ENCODE peak calls at places on chromosomes 3 and 15, in five cellular contexts. One of them, this sample, is unnamed.

GRCh38 chr15:78007211-78007956 is 70.1 kb downstream of the TBC1D2B start:
- DNase-seq in fibroblast of lung: no peak
- DNase-seq in neuronal stem cell: no peak
- DNase-seq in PC-9: no peak
- DNase-seq in DND-41: no peak
- DNase-seq in this sample: no peak

GRCh38 chr3:126439346-126439967 is 36.2 kb downstream of the ZXDC start:
- DNase-seq in PC-9: no peak
- DNase-seq in fibroblast of lung: no peak
- DNase-seq in neuronal stem cell: no peak
- DNase-seq in DND-41: no peak
- DNase-seq in this sample: no peak

GRCh38 chr3:13559751-13560540 is 11.0 kb downstream of the FBLN2 start:
- DNase-seq in neuronal stem cell: no peak
- DNase-seq in PC-9: no peak
- DNase-seq in DND-41: no peak
- DNase-seq in fibroblast of lung: peak; percentile 51
- DNase-seq in this sample: no peak

GRCh38 chr15:92383528-92384326 is 10.0 kb upstream of the ST8SIA2 start:
- DNase-seq in DND-41: peak; percentile 10
- DNase-seq in fibroblast of lung: no peak
- DNase-seq in neuronal stem cell: peak; percentile 27
- DNase-seq in PC-9: no peak
- DNase-seq in this sample: no peak

GRCh38 chr3:187747506-187747905 is 2.2 kb upstream of the BCL6 start:
- DNase-seq in neuronal stem cell: no peak
- DNase-seq in PC-9: no peak
- DNase-seq in fibroblast of lung: no peak
- DNase-seq in DND-41: no peak
- DNase-seq in this sample: no peak

GRCh38 chr15:78714890-78715289 is 73.9 kb upstream of the CHRNB4 start:
- DNase-seq in DND-41: no peak
- DNase-seq in PC-9: peak; percentile 40
- DNase-seq in neuronal stem cell: no peak
- DNase-seq in fibroblast of lung: peak; percentile 13
- DNase-seq in this sample: no peak

GRCh38 chr15:74863239-74864056 is 9.7 kb downstream of the SCAMP2 start:
- DNase-seq in DND-41: no peak
- DNase-seq in neuronal stem cell: no peak
- DNase-seq in PC-9: no peak
- DNase-seq in fibroblast of lung: peak; percentile 68
- DNase-seq in this sample: peak; percentile 31

GRCh38 chr15:81284256-81285031 is 39.5 kb downstream of the STARD5 start:
- DNase-seq in fibroblast of lung: no peak
- DNase-seq in PC-9: no peak
- DNase-seq in DND-41: no peak
- DNase-seq in neuronal stem cell: no peak
- DNase-seq in this sample: no peak

GRCh38 chr3:160400631-160401150 is 1.2 kb downstream of the SMC4 start:
- DNase-seq in fibroblast of lung: no peak
- DNase-seq in neuronal stem cell: no peak
- DNase-seq in DND-41: peak; percentile 23
- DNase-seq in PC-9: no peak
- DNase-seq in this sample: no peak

GRCh38 chr15:36428102-36428845 is 151.2 kb upstream of the CDIN1 start:
- DNase-seq in neuronal stem cell: no peak
- DNase-seq in DND-41: no peak
- DNase-seq in PC-9: peak; percentile 90
- DNase-seq in fibroblast of lung: peak; percentile 100
- DNase-seq in this sample: peak; percentile 99

GRCh38 chr3:4139462-4140140 is 163.6 kb upstream of the SETMAR start:
- DNase-seq in DND-41: no peak
- DNase-seq in neuronal stem cell: no peak
- DNase-seq in fibroblast of lung: no peak
- DNase-seq in PC-9: no peak
- DNase-seq in this sample: no peak

GRCh38 chr15:85800460-85801123 is 5.9 kb upstream of the KLHL25 start:
- DNase-seq in fibroblast of lung: peak; percentile 66
- DNase-seq in neuronal stem cell: no peak
- DNase-seq in DND-41: no peak
- DNase-seq in PC-9: peak; percentile 83
- DNase-seq in this sample: peak; percentile 67

GRCh38 chr3:181725830-181726229 is 14.1 kb downstream of the SOX2 start:
- DNase-seq in DND-41: no peak
- DNase-seq in neuronal stem cell: no peak
- DNase-seq in PC-9: no peak
- DNase-seq in fibroblast of lung: no peak
- DNase-seq in this sample: no peak
- H3K4me3 ChIP-seq in DND-41: no peak overlapping the region
- H3K4me3 ChIP-seq in neuronal stem cell: peak overlapping the region; percentile 24
- H3K4me3 ChIP-seq in PC-9: no peak overlapping the region
- H3K4me3 ChIP-seq in fibroblast of lung: no peak overlapping the region
- H3K4me3 ChIP-seq in this sample: no peak overlapping the region

GRCh38 chr3:39260318-39260717 is 19.5 kb downstream of the CX3CR1 start:
- DNase-seq in fibroblast of lung: no peak
- DNase-seq in neuronal stem cell: no peak
- DNase-seq in DND-41: no peak
- DNase-seq in PC-9: no peak
- DNase-seq in this sample: no peak

GRCh38 chr3:39263576-39263975 is 16.3 kb downstream of the CX3CR1 start:
- DNase-seq in fibroblast of lung: no peak
- DNase-seq in PC-9: no peak
- DNase-seq in DND-41: no peak
- DNase-seq in neuronal stem cell: no peak
- DNase-seq in this sample: no peak

GRCh38 chr3:39262842-39263241 is 17.0 kb downstream of the CX3CR1 start:
- DNase-seq in PC-9: no peak
- DNase-seq in DND-41: no peak
- DNase-seq in neuronal stem cell: no peak
- DNase-seq in fibroblast of lung: no peak
- DNase-seq in this sample: no peak

GRCh38 chr3:39260957-39261356 is 18.9 kb downstream of the CX3CR1 start:
- DNase-seq in DND-41: peak; percentile 78
- DNase-seq in neuronal stem cell: no peak
- DNase-seq in PC-9: peak; percentile 79
- DNase-seq in fibroblast of lung: peak; percentile 81
- DNase-seq in this sample: peak; percentile 79

DNA sequence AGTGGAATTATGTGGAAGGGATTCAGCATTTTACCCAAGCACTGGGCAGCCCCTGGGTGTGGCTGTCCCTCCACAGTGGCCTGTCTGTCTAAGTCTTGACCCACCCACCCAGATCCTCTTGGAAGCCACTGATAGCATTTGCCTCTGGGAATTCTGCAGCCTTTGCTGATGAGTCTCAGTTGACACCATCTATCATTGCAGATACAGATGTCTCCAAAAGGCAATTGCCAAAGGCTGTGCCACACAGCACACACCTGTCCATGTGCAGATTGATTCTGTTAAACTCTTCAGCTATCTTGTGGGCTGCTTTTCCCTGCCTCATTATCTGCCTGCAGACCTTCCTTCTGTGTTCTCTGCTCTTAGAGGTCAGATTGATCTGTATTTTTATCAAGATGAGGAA is 18.1 kb downstream of the CX3CR1 start:
- DNase-seq in PC-9: no peak
- DNase-seq in neuronal stem cell: no peak
- DNase-seq in fibroblast of lung: no peak
- DNase-seq in DND-41: no peak
- DNase-seq in this sample: no peak
- H3K4me3 ChIP-seq in PC-9: no peak overlapping the region
- H3K4me3 ChIP-seq in neuronal stem cell: no peak overlapping the region
- H3K4me3 ChIP-seq in fibroblast of lung: no peak overlapping the region
- H3K4me3 ChIP-seq in DND-41: no peak overlapping the region
- H3K4me3 ChIP-seq in this sample: no peak overlapping the region

GRCh38 chr15:98422086-98422478 is 226.3 kb upstream of the IGF1R start:
- DNase-seq in PC-9: no peak
- DNase-seq in DND-41: no peak
- DNase-seq in neuronal stem cell: no peak
- DNase-seq in fibroblast of lung: no peak
- DNase-seq in this sample: no peak
- H3K4me3 ChIP-seq in PC-9: no peak overlapping the region
- H3K4me3 ChIP-seq in DND-41: no peak overlapping the region
- H3K4me3 ChIP-seq in neuronal stem cell: no peak overlapping the region
- H3K4me3 ChIP-seq in fibroblast of lung: no peak overlapping the region
- H3K4me3 ChIP-seq in this sample: no peak overlapping the region

GRCh38 chr15:88334436-88334835 is 77.9 kb upstream of the NTRK3 start:
- DNase-seq in fibroblast of lung: peak; percentile 86
- DNase-seq in DND-41: no peak
- DNase-seq in PC-9: no peak
- DNase-seq in neuronal stem cell: no peak
- DNase-seq in this sample: peak; percentile 18
- H3K4me3 ChIP-seq in fibroblast of lung: no peak overlapping the region
- H3K4me3 ChIP-seq in DND-41: no peak overlapping the region
- H3K4me3 ChIP-seq in PC-9: no peak overlapping the region
- H3K4me3 ChIP-seq in neuronal stem cell: no peak overlapping the region
- H3K4me3 ChIP-seq in this sample: no peak overlapping the region

GRCh38 chr3:128491071-128491899 is 1.7 kb downstream of the GATA2 start:
- DNase-seq in neuronal stem cell: no peak
- DNase-seq in PC-9: no peak
- DNase-seq in fibroblast of lung: peak; percentile 48
- DNase-seq in DND-41: no peak
- DNase-seq in this sample: no peak
- H3K4me3 ChIP-seq in neuronal stem cell: no peak overlapping the region
- H3K4me3 ChIP-seq in PC-9: no peak overlapping the region
- H3K4me3 ChIP-seq in fibroblast of lung: peak overlapping the region; percentile 76
- H3K4me3 ChIP-seq in DND-41: no peak overlapping the region
- H3K4me3 ChIP-seq in this sample: no peak overlapping the region

GRCh38 chr15:100881573-100882336 is 2.1 kb downstream of the ALDH1A3 start:
- DNase-seq in neuronal stem cell: no peak
- DNase-seq in DND-41: no peak
- DNase-seq in PC-9: no peak
- DNase-seq in fibroblast of lung: no peak
- DNase-seq in this sample: no peak
- H3K4me3 ChIP-seq in neuronal stem cell: no peak overlapping the region
- H3K4me3 ChIP-seq in DND-41: no peak overlapping the region
- H3K4me3 ChIP-seq in PC-9: peak overlapping the region; percentile 94
- H3K4me3 ChIP-seq in fibroblast of lung: no peak overlapping the region
- H3K4me3 ChIP-seq in this sample: no peak overlapping the region

GRCh38 chr3:12229896-12230295 is 59.0 kb upstream of the PPARG start:
- DNase-seq in fibroblast of lung: peak; percentile 38
- DNase-seq in DND-41: no peak
- DNase-seq in PC-9: no peak
- DNase-seq in neuronal stem cell: no peak
- DNase-seq in this sample: peak; percentile 12

GRCh38 chr3:12229144-12229871 is 59.6 kb upstream of the PPARG start:
- DNase-seq in DND-41: no peak
- DNase-seq in fibroblast of lung: no peak
- DNase-seq in PC-9: no peak
- DNase-seq in neuronal stem cell: no peak
- DNase-seq in this sample: peak; percentile 1

GRCh38 chr3:12230406-12230805 is 58.5 kb upstream of the PPARG start:
- DNase-seq in fibroblast of lung: no peak
- DNase-seq in neuronal stem cell: no peak
- DNase-seq in DND-41: no peak
- DNase-seq in PC-9: peak; percentile 56
- DNase-seq in this sample: no peak

GRCh38 chr3:12227833-12228232 is 61.0 kb upstream of the PPARG start:
- DNase-seq in neuronal stem cell: no peak
- DNase-seq in fibroblast of lung: peak; percentile 96
- DNase-seq in PC-9: peak; percentile 59
- DNase-seq in DND-41: no peak
- DNase-seq in this sample: peak; percentile 92

DNA sequence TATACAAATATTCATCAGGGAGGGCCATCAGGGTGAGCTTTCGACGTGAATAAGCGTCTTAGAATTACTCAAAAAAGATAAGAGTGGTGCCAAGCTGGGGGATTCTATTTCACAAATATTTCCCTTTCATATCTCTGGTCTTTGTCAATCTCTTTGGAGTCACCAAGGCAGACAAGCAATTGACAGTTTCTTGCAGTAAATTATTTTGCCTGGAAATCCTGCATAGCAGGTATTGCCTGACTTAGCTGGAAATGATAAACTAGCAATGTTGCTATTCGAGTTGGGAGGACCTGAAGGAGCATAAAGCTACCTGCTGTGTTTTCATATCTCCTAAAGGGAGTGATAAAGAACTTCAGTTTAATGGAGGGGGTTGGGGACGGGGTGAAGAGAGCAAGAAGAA is 60.4 kb upstream of the PPARG start:
- DNase-seq in fibroblast of lung: no peak
- DNase-seq in DND-41: no peak
- DNase-seq in neuronal stem cell: no peak
- DNase-seq in PC-9: no peak
- DNase-seq in this sample: no peak
- H3K4me3 ChIP-seq in fibroblast of lung: no peak overlapping the region
- H3K4me3 ChIP-seq in DND-41: no peak overlapping the region
- H3K4me3 ChIP-seq in neuronal stem cell: no peak overlapping the region
- H3K4me3 ChIP-seq in PC-9: no peak overlapping the region
- H3K4me3 ChIP-seq in this sample: no peak overlapping the region